ENCODE peak calls at places on chromosomes 16 and 17, in four cellular contexts. Q, T, O and K are unnamed samples.

GRCh38 chr17:51052235-51052634 is 68.4 kb downstream of the SPAG9 start:
- DNase-seq in T (no peak), O (no peak), Q (no peak), K (no peak)

GRCh38 chr16:58485184-58485887 is 14.6 kb upstream of the NDRG4 start:
- DNase-seq in O (no peak), T (no peak), Q (no peak), K (no peak)

GRCh38 chr17:61317779-61318178 is 81.9 kb upstream of the TBX2 start:
- DNase-seq in Q (no peak), O (no peak), T (no peak), K (no peak)

GRCh38 chr16:53501216-53501859 is 1.7 kb downstream of the AKTIP start:
- DNase-seq in O (no peak), T (no peak), Q (no peak), K (no peak)

GRCh38 chr17:36901506-36901905 is 35.8 kb upstream of the LHX1 start:
- DNase-seq in T (peak), Q (peak), O (no peak), K (no peak)

GRCh38 chr16:27844826-27845225 is 218.7 kb downstream of the GSG1L start:
- DNase-seq in T (no peak), Q (no peak), O (no peak), K (no peak)

GRCh38 chr16:52871481-52871880 is 181.2 kb downstream of the CHD9NB start:
- DNase-seq in Q (no peak), T (no peak), O (no peak), K (no peak)

GRCh38 chr16:592518-593306 is 2.8 kb downstream of the RAB40C start:
- DNase-seq in O (no peak), Q (no peak), T (no peak), K (no peak)

GRCh38 chr17:2931426-2931825 is 132.0 kb downstream of the OR1D5 start:
- DNase-seq in Q (no peak), T (no peak), O (no peak), K (no peak)

GRCh38 chr16:76946879-76947278 is 244.1 kb upstream of the MON1B start:
- DNase-seq in O (peak), Q (no peak), T (peak), K (peak)

GRCh38 chr16:4682616-4683254 is 10.6 kb upstream of the NUDT16L1 start:
- DNase-seq in T (peak), O (peak), Q (no peak), K (peak)

GRCh38 chr16:55041540-55042234 is 111.0 kb downstream of the IRX5 start:
- DNase-seq in T (no peak), Q (no peak), O (no peak), K (no peak)

GRCh38 chr17:40551091-40551873 is 14.0 kb downstream of the CCR7 start:
- DNase-seq in O (peak), Q (no peak), T (peak), K (no peak)

GRCh38 chr16:154223-155030 is 2.0 kb downstream of the HBZ start:
- DNase-seq in Q (no peak), T (peak), O (peak), K (peak)

GRCh38 chr16:57310801-57311200 is 26.3 kb upstream of the PLLP start:
- DNase-seq in O (no peak), T (no peak), Q (no peak), K (no peak)

GRCh38 chr16:22267764-22268163 is 29.4 kb upstream of the POLR3E start:
- DNase-seq in Q (no peak), O (no peak), T (no peak), K (no peak)

GRCh38 chr16:90054554-90054953 is 22.6 kb downstream of the PRDM7 start:
- DNase-seq in O (no peak), T (no peak), Q (no peak), K (no peak)

GRCh38 chr16:86821933-86822332 is 243.6 kb downstream of the FOXL1 start:
- DNase-seq in O (no peak), Q (no peak), T (no peak), K (no peak)

GRCh38 chr17:50649042-50649908 is 14.6 kb downstream of the ABCC3 start:
- DNase-seq in O (peak), Q (no peak), T (peak), K (no peak)

GRCh38 chr16:26795184-26795583 is 271.5 kb upstream of the C16orf82 start:
- DNase-seq in O (peak), T (no peak), Q (no peak), K (no peak)

GRCh38 chr17:80760501-80760900 is 215.9 kb downstream of the RPTOR start:
- DNase-seq in Q (no peak), O (no peak), T (no peak), K (no peak)

GRCh38 chr16:65825191-65825856 is 541.2 kb upstream of the CDH5 start:
- DNase-seq in T (no peak), O (no peak), Q (no peak), K (no peak)

GRCh38 chr17:69325518-69326301 is 1.2 kb downstream of the ABCA5 start:
- DNase-seq in T (no peak), Q (no peak), O (no peak), K (no peak)

GRCh38 chr16:66364117-66364958 is 2.2 kb upstream of the CDH5 start:
- DNase-seq in O (no peak), Q (no peak), T (no peak), K (no peak)

GRCh38 chr17:17870292-17870691 is 33.5 kb upstream of the SREBF1 start:
- DNase-seq in Q (no peak), T (no peak), O (no peak), K (no peak)

GRCh38 chr16:66491716-66492064 is 58.2 kb downstream of the TK2 start:
- DNase-seq in Q (no peak), O (no peak), T (no peak), K (no peak)

GRCh38 chr17:48547839-48548686 is 3.2 kb upstream of the HOXB2 start:
- DNase-seq in T (peak), O (peak), Q (no peak), K (peak)

GRCh38 chr17:56441331-56441730 is 152.2 kb upstream of the NOG start:
- DNase-seq in Q (no peak), O (no peak), T (peak), K (no peak)

GRCh38 chr17:16255481-16255901 is 38.5 kb downstream of the PIGL start:
- DNase-seq in Q (no peak), T (peak), O (no peak), K (no peak)

GRCh38 chr16:64751906-64752305 is 370.0 kb downstream of the CDH11 start:
- DNase-seq in T (peak), O (no peak), Q (no peak), K (no peak)

GRCh38 chr16:23254338-23254737 is 47.8 kb upstream of the SCNN1B start:
- DNase-seq in O (no peak), T (peak), Q (peak), K (no peak)

GRCh38 chr17:12737740-12738469 is 51.4 kb upstream of the ARHGAP44 start:
- DNase-seq in O (no peak), Q (no peak), T (peak), K (no peak)

GRCh38 chr17:40548491-40548981 is 16.7 kb downstream of the CCR7 start:
- DNase-seq in Q (no peak), T (no peak), O (no peak), K (no peak)

GRCh38 chr16:89201467-89202377 is 1.4 kb upstream of the SLC22A31 start:
- DNase-seq in Q (no peak), O (peak), T (peak), K (peak)

GRCh38 chr16:25135239-25135878 is 23.8 kb downstream of the LCMT1 start:
- DNase-seq in O (no peak), Q (peak), T (peak), K (peak)

GRCh38 chr17:49646391-49647255 is 31.3 kb downstream of the SPOP start:
- DNase-seq in O (no peak), T (peak), Q (no peak), K (no peak)

GRCh38 chr17:27608330-27609230 is 22.4 kb upstream of the LGALS9 start:
- DNase-seq in O (no peak), Q (no peak), T (no peak), K (no peak)

GRCh38 chr16:49575352-49576172 is 202.0 kb downstream of the C16orf78 start:
- DNase-seq in Q (no peak), T (no peak), O (no peak), K (no peak)

GRCh38 chr17:80791758-80792284 is 199.8 kb upstream of the CHMP6 start:
- DNase-seq in T (peak), Q (peak), O (peak), K (peak)

GRCh38 chr16:55444754-55445485 is 34.1 kb upstream of the MMP2 start:
- DNase-seq in Q (no peak), O (no peak), T (no peak), K (no peak)

GRCh38 chr17:59278401-59278800 is 53.1 kb upstream of the YPEL2 start:
- DNase-seq in Q (no peak), T (no peak), O (no peak), K (no peak)

GRCh38 chr17:59277031-59277430 is 54.4 kb upstream of the YPEL2 start:
- DNase-seq in T (no peak), O (no peak), Q (no peak), K (no peak)

DNA sequence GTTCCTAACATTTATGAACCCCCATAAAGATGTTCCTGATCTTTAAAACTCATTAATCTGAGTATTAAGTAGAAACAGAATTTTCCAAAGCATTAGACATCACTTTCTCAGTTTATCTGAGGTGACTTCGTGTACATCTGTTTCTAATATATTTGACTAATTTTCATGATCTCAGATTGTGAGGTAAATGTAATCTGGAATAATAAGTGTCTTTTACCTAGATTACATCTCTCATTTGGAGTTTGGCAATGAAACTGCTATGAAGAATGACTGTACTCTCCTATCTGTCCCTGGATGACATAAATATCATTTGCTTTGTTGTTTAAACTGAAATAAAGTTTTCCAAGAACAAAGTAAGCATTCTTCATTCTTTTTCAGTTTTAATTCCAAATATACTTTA is 55.3 kb downstream of the GDPD1 start:
- DNase-seq in T (no peak), O (no peak), Q (no peak), K (no peak)
- TF ChIP-seq POLR2A in T (no peak), O (no peak), Q (no peak), K (no peak)

GRCh38 chr17:30388321-30389179 is 9.8 kb downstream of the CPD start:
- DNase-seq in O (no peak), Q (no peak), T (no peak), K (no peak)
- TF ChIP-seq POLR2A in O (no peak), Q (no peak), T (no peak), K (no peak)

DNA sequence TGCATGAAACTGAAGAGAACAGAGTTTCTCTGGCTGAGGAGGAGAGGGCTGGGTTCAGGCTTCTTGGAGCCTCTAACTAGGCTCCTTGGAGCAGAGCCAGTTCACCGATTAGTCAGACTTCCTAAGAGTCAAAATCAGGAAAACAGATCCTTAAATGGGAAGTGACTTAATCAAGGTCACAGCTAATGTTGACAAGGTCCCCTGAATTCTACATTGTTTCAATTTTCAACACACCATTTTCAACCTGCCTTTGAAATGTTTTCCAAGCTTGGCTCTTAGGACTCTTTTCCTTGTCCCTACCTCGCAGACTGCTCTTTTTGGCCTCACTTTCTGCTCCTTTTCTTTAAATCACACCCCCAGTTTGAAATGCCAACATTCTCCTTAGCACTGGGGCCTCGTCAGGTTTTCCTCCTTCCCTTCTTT is 16.3 kb downstream of the MYL4 start:
- DNase-seq in T (peak), Q (peak), O (peak), K (peak)
- TF ChIP-seq POLR2A in T (no peak), Q (no peak), O (no peak), K (no peak)

DNA sequence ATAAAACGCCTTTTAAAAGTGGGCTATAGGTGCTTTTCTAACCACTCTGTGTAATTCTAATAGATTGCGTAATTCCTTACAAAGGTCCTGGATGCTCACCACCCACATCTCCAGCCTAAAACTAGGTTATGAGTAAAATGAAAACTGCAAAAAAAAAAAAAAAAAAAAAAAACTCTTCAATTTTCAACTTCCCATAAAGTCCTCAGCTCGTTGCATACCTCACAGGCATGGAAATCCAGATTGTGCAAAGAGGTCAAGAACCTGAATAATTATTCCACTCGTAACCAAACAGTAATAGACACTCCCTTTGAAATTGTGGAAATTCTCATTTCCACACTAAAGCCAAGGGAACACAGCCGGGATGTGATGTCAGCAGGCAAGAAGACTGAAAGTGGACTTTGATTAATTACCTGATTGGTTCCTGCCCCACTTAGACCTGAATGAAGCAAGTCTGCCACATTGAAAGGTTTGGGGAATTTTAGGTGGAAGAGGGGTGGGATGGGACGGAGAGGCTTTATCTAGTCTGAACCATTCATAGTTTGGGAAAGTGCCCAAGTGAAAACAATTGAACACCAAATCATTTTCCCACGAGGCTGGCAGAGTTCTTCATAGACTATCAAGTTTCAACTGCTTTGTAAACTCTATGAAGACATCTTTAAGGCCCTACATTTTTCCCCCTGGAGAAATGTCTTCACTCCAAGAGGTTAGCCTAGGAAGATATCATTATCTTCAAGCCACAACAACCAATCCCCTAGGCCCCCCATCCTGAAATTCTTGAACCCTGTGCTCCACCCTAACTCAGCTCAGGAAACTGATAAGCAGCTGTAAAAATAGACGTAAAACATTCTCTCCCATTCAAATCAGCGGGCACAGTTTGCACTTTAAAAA is 49.1 kb upstream of the TANC2 start:
- DNase-seq in Q (no peak), T (peak), O (peak), K (no peak)
- TF ChIP-seq POLR2A in Q (no peak), T (no peak), O (no peak), K (no peak)

DNA sequence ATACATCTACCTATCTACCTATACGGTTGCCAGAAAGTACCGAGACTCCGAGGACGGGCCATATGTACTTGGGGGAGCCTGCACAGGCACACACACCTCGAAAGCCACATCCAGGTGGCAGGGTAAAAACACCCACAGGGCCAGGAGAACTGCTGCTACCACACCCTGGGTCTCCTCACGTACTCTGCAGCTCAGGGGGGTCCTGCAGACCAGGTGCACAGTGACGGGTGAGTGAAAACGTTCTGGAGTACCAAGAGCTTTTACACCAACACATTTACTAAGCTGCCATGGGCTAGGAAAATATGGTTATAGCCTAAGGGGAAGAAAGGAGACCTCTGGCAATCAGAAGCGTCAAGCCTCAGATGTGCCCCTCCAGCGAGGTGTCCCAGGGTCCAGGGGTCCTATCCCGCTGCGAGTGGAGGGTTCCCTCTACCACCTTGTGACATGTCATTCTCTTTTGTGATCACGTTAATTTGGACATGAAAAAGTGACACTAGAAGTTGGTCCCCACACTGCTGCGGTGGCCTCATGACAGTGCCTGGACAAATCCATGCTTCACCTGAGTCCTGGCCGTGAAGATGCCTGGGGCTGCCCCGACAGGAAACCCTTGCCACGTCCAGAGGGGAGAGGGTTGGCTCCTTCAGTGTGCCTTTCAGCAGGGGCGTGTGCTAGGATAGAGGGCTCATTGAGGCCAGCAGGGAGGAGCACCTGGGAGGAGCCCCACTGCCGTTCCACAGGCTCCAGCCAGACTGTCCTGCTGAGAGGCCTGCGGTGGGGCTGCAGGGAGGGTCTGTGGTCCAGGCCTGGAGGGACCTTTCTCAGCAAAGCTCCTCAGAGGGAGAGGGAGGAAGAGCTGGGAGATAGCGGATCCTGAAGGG is 1.8 kb downstream of the CANT1 start:
- DNase-seq in Q (no peak), T (no peak), O (no peak), K (peak)
- TF ChIP-seq POLR2A in Q (no peak), T (no peak), O (no peak), K (no peak)

DNA sequence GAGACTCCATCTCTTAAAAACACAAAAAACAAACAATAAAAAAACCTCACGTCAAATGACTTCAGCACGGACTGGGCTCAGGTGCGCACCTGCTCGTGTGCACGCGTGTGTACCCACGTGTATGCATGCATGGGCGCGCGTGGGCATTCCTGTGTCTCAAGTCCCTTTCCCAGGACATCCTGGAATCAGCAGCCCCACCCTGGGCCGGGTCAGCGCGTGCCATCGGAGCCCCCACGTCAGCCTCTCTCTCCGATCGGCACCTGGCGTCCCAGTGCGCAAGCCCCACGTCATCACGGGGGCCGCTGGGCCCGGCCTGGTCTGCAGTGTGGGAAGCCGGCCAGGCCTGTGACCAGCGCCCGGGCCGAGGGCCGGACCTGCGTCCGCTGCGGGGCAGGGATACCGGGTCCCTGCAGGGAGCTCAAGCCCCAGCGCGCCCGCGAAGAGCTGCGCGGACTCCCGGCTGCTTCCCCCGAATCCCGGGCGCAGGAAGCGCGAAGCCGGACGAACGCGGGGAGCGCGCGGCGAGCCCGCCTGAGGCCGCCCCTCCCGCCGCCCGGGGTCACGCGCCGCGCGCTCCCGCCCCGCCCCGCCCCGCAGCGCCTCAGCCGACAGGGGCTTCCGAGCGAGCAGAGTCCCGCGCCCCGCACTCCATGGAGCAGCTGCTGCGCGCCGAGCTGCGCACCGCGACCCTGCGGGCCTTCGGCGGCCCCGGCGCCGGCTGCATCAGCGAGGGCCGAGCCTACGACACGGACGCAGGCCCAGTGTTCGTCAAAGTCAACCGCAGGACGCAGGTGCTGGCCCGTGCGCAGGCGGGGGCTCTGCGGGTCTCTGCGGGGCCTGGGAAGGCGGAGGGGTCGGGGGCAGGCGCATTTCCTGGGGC is at the start of gene FN3K:
- DNase-seq in O (peak), T (peak), Q (no peak), K (peak)
- TF ChIP-seq POLR2A in O (peak), T (peak), Q (peak), K (peak)

DNA sequence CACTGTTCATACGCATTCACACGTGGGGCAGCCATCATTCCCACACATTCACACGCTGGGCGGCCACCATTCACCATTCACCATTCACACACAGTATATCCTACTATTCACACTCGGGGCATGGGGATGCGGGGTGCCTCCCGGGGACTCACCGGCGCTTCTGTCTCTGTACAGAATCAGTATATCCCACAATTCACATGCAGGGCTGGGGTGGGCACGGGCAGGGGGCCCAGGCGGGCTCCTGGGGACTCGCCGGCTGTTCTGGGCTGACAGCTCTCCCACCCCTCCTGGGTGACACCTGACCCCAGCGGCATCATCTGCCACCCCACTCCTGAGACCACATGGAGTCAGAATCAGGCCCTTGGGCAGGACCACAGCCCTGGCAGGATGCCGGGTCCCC is 9.6 kb downstream of the NME3 start:
- DNase-seq in O (no peak), Q (no peak), T (no peak), K (no peak)
- TF ChIP-seq POLR2A in O (no peak), Q (no peak), T (no peak), K (no peak)